ENCODE peak calls at places on chromosomes 12 and 14, in four cellular contexts. V is midbrain; K is ACHN; W is stimulated activated CD4-positive, alpha-beta T cell treated with anti-CD3 and anti-CD28 coated beads, Interleukin-4, amount 100 ng/mL, for 24 hours. J is an unnamed sample.

GRCh38 chr12:1132309-1132708 is 141.3 kb downstream of the ERC1 start:
- DNase-seq in V (no peak), K (no peak), W (no peak), J (no peak)

GRCh38 chr12:104049278-104050257 is at the start of gene GLT8D2:
- DNase-seq in W (no peak), V (no peak), K (no peak), J (no peak)

GRCh38 chr12:112584266-112584722 is 165.5 kb downstream of the PTPN11 start:
- DNase-seq in V (no peak), K (no peak), W (no peak), J (no peak)

GRCh38 chr14:101110729-101111619 is 207.5 kb upstream of the RTL1 start:
- DNase-seq in K (no peak), W (no peak), V (no peak), J (no peak)

GRCh38 chr12:65953621-65954020 is 129.3 kb downstream of the HMGA2 start:
- DNase-seq in V (no peak), W (no peak), K (no peak), J (no peak)

GRCh38 chr12:65362231-65362630 is 83.7 kb downstream of the MSRB3 start:
- DNase-seq in K (no peak), V (no peak), W (no peak), J (no peak)

GRCh38 chr14:90409209-90409730 is 12.4 kb downstream of the CALM1 start:
- DNase-seq in V (peak; percentile 34), K (peak; percentile 78), W (no peak), J (no peak)

GRCh38 chr12:52582489-52582888 is 8.8 kb upstream of the KRT74 start:
- DNase-seq in W (no peak), V (no peak), K (no peak), J (no peak)

GRCh38 chr14:24139272-24139934 is 2.0 kb downstream of the EMC9 start:
- DNase-seq in V (no peak), K (no peak), W (peak; percentile 27), J (peak; percentile 25)

GRCh38 chr12:26097046-26097878 is 27.6 kb downstream of the BHLHE41 start:
- DNase-seq in V (peak; percentile 87), W (peak; percentile 58), K (peak; percentile 84), J (peak; percentile 34)

GRCh38 chr14:81940636-81941035 is 407.0 kb upstream of the SEL1L start:
- DNase-seq in V (no peak), K (no peak), W (no peak), J (no peak)

GRCh38 chr12:81284137-81284536 is 206.3 kb downstream of the ACSS3 start:
- DNase-seq in W (no peak), V (no peak), K (no peak), J (no peak)

GRCh38 chr12:104653730-104654328 is 197.1 kb downstream of the CHST11 start:
- DNase-seq in V (no peak), W (peak; percentile 28), K (peak; percentile 35), J (no peak)

GRCh38 chr12:52401526-52401925 is 4.6 kb downstream of the KRT82 start:
- DNase-seq in K (no peak), V (no peak), W (no peak), J (no peak)

GRCh38 chr12:57521475-57522018 is 1.1 kb upstream of the MBD6 start:
- DNase-seq in W (no peak), V (peak; percentile 66), K (peak; percentile 42), J (peak; percentile 14)

GRCh38 chr14:46596236-46596635 is 55.3 kb downstream of the RPL10L start:
- DNase-seq in W (no peak), V (no peak), K (no peak), J (no peak)

GRCh38 chr12:83052890-83053541 is 366.3 kb downstream of the TMTC2 start:
- DNase-seq in V (no peak), W (no peak), K (no peak), J (no peak)

GRCh38 chr14:75417674-75418073 is 10.1 kb upstream of the JDP2 start:
- DNase-seq in K (no peak), V (no peak), W (no peak), J (no peak)

GRCh38 chr14:88323520-88324199 is 591 bp upstream of the KCNK10 start:
- DNase-seq in V (no peak), K (peak; percentile 59), W (no peak), J (no peak)

GRCh38 chr14:36942522-36943245 is 229.7 kb downstream of the SLC25A21 start:
- DNase-seq in W (no peak), K (no peak), V (no peak), J (no peak)

GRCh38 chr12:115450017-115450416 is 766.0 kb upstream of the TBX3 start:
- DNase-seq in V (no peak), K (no peak), W (no peak), J (no peak)

GRCh38 chr12:29516431-29516875 is 19.0 kb upstream of the OVCH1 start:
- DNase-seq in W (no peak), V (no peak), K (no peak), J (no peak)

GRCh38 chr12:114229150-114229549 is 176.8 kb downstream of the TBX5 start:
- DNase-seq in K (no peak), V (no peak), W (no peak), J (no peak)

GRCh38 chr12:13162904-13163303 is 33.6 kb upstream of the EMP1 start:
- DNase-seq in W (no peak), K (no peak), V (no peak), J (no peak)

GRCh38 chr14:71155743-71156142 is 248.5 kb downstream of the PCNX1 start:
- DNase-seq in V (no peak), W (no peak), K (no peak), J (no peak)

GRCh38 chr12:11684811-11685210 is 35.3 kb downstream of the ETV6 start:
- DNase-seq in W (no peak), K (no peak), V (no peak), J (no peak)

GRCh38 chr12:111570090-111570961 is 28.8 kb downstream of the ATXN2 start:
- DNase-seq in V (no peak), K (peak; percentile 96), W (no peak), J (no peak)

GRCh38 chr12:75183967-75184366 is 25.7 kb downstream of the KCNC2 start:
- DNase-seq in W (no peak), V (no peak), K (no peak), J (no peak)

GRCh38 chr14:60090864-60091519 is 731 bp upstream of the PCNX4 start:
- DNase-seq in W (peak; percentile 17), V (peak; percentile 68), K (peak; percentile 61), J (no peak)

J was measured in stimulated activated naive CD4-positive, alpha-beta T cell treated with Interleukin-2 at 50 U/mL for 16 hours.